ENCODE peak calls at places on chromosomes 16 and 17, in four cellular contexts. E is upper lobe of left lung, S is right lobe of liver, A is heart left ventricle. I is an unnamed sample.

GRCh38 chr17:77400445-77400870 is 259.7 kb downstream of the SEC14L1 start:
- ATAC-seq in E (peak), S (peak), A (peak), I (peak)

GRCh38 chr16:79972053-79972704 is 371.6 kb upstream of the MAF start:
- ATAC-seq in E (no peak), S (peak), A (no peak), I (no peak)

GRCh38 chr16:8649829-8650554 is 24.4 kb upstream of the ABAT start:
- ATAC-seq in E (no peak), S (no peak), A (no peak), I (no peak)

GRCh38 chr17:45414997-45415881 is 17.4 kb downstream of the ARHGAP27 start:
- ATAC-seq in E (no peak), S (no peak), A (no peak), I (no peak)

GRCh38 chr16:84195201-84196093 is 4.5 kb downstream of the ADAD2 start:
- ATAC-seq in E (peak), S (no peak), A (no peak), I (no peak)

GRCh38 chr16:82763371-82763770 is 136.6 kb downstream of the CDH13 start:
- ATAC-seq in E (no peak), S (no peak), A (no peak), I (no peak)

GRCh38 chr16:46730126-46730525 is 18.0 kb downstream of the MYLK3 start:
- ATAC-seq in E (no peak), S (no peak), A (no peak), I (no peak)

GRCh38 chr16:30065943-30066881 is 652 bp downstream of the ALDOA start:
- ATAC-seq in E (peak), S (peak), A (peak), I (peak)

GRCh38 chr17:6259899-6260298 is 175.0 kb downstream of the AIPL1 start:
- ATAC-seq in E (no peak), S (no peak), A (no peak), I (no peak)

GRCh38 chr16:89137666-89138512 is 33.7 kb upstream of the CDH15 start:
- ATAC-seq in E (no peak), S (no peak), A (no peak), I (no peak)

GRCh38 chr17:6755731-6756184 is at the start of gene XAF1:
- ATAC-seq in E (peak), S (peak), A (peak), I (no peak)

GRCh38 chr17:48624544-48625501 is 1.3 kb downstream of the HOXB9 start:
- ATAC-seq in E (no peak), S (peak), A (no peak), I (peak)

GRCh38 chr17:42276609-42277341 is 584 bp upstream of the STAT5B start:
- ATAC-seq in E (peak), S (peak), A (peak), I (peak)

GRCh38 chr17:27506348-27507218 is 50.3 kb downstream of the KSR1 start:
- ATAC-seq in E (no peak), S (no peak), A (no peak), I (no peak)

GRCh38 chr17:80475949-80476876 is at the start of gene NPTX1:
- ATAC-seq in E (no peak), S (peak), A (no peak), I (peak)

GRCh38 chr17:28187931-28188330 is 131.1 kb upstream of the TMEM97 start:
- ATAC-seq in E (no peak), S (no peak), A (no peak), I (no peak)

GRCh38 chr17:55734128-55734781 is 11.6 kb upstream of the TMEM100 start:
- ATAC-seq in E (no peak), S (no peak), A (no peak), I (no peak)

GRCh38 chr17:1375615-1376014 is 24.4 kb downstream of the YWHAE start:
- ATAC-seq in E (no peak), S (no peak), A (no peak), I (no peak)

GRCh38 chr16:66988197-66988788 is at the start of gene CES4A:
- ATAC-seq in E (no peak), S (peak), A (no peak), I (peak)

GRCh38 chr17:75898791-75899190 is 2.0 kb upstream of the TRIM65 start:
- ATAC-seq in E (no peak), S (no peak), A (no peak), I (no peak)

GRCh38 chr16:152141-153128 is at the start of gene HBZ:
- ATAC-seq in E (peak), S (no peak), A (no peak), I (no peak)

GRCh38 chr17:59333845-59334244 is 2.4 kb downstream of the YPEL2 start:
- ATAC-seq in E (no peak), S (no peak), A (no peak), I (no peak)

GRCh38 chr16:3696425-3697218 is 20.7 kb downstream of the TRAP1 start:
- ATAC-seq in E (no peak), S (peak), A (no peak), I (peak)

GRCh38 chr17:7081341-7082062 is 1.5 kb upstream of the CLEC10A start:
- ATAC-seq in E (no peak), S (peak), A (no peak), I (no peak)

GRCh38 chr17:77811521-77811920 is 147.0 kb upstream of the TNRC6C start:
- ATAC-seq in E (no peak), S (no peak), A (no peak), I (no peak)

GRCh38 chr16:81275064-81275532 is 36.6 kb downstream of the BCO1 start:
- ATAC-seq in E (no peak), S (no peak), A (no peak), I (no peak)

GRCh38 chr16:25978227-25978626 is 286.5 kb downstream of the HS3ST4 start:
- ATAC-seq in E (no peak), S (no peak), A (no peak), I (no peak)

GRCh38 chr17:81911969-81912368 is 770 bp upstream of the PCYT2 start:
- ATAC-seq in E (no peak), S (no peak), A (no peak), I (no peak)

GRCh38 chr17:81912441-81913309 is 1.5 kb upstream of the PCYT2 start:
- ATAC-seq in E (no peak), S (no peak), A (no peak), I (no peak)

GRCh38 chr17:81909966-81910839 is 996 bp downstream of the PCYT2 start:
- ATAC-seq in E (no peak), S (peak), A (no peak), I (no peak)

GRCh38 chr17:81910840-81911276 is 341 bp downstream of the PCYT2 start:
- ATAC-seq in E (no peak), S (no peak), A (no peak), I (no peak)

DNA sequence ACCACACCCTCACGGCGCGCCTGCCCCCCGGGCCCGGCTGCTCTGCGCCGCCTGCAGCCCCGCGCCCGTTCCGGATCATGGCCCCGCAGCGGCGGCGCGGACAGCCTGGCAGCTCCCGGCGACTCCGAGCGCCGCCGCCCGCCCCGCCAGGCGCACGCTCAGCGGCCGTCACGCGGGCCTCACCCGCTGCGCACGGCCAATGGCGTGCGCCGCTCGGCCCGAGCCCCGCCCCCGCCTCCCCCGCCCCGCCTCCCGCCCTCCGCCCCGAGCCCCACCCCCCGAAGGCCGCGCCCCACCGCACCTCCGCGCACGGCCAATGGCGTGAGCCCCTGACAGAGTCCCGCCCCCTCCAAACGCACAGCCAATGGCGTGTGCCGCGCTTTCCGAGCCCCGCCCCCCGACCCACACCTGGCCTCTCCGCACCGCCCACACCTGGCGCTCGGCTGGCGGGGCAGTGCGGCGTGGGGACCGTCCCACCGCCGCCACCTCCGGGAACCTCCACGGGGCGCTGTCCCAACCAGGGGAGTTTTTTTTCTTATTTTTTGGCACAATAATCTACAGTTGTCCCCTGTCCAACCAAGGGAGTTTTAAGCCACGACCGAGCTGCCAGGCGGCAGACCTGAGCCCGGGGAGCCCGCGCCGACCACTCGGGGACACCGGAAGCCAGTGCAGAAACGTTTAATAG is at the start of gene PCYT2:
- ATAC-seq in E (peak), S (peak), A (peak), I (peak)
- TF ChIP-seq POLR2A in E (no peak), S (peak), A (no peak), I (peak)

DNA sequence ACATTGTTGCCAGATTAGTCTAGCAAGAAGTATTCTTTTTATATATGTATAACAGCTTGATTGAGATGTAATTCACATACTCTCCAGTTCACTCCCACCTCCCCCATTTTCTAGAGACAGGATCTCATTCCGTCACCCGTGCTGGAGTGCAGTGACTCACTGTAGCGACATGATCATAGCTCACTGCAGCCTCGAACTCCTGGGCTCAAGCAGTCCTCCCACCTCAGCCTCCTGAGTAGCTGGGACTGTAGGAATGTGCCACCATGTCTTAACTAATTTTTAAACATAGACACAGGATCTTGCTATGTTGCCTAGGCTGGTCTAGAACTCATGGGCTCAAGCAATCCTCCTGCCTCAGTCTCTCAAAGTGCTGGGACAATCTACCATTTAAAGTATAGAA is 3.3 kb upstream of the RSAD1 start:
- ATAC-seq in E (no peak), S (no peak), A (no peak), I (no peak)
- H3K27ac ChIP-seq in E (no peak), S (peak), A (no peak), I (no peak)

DNA sequence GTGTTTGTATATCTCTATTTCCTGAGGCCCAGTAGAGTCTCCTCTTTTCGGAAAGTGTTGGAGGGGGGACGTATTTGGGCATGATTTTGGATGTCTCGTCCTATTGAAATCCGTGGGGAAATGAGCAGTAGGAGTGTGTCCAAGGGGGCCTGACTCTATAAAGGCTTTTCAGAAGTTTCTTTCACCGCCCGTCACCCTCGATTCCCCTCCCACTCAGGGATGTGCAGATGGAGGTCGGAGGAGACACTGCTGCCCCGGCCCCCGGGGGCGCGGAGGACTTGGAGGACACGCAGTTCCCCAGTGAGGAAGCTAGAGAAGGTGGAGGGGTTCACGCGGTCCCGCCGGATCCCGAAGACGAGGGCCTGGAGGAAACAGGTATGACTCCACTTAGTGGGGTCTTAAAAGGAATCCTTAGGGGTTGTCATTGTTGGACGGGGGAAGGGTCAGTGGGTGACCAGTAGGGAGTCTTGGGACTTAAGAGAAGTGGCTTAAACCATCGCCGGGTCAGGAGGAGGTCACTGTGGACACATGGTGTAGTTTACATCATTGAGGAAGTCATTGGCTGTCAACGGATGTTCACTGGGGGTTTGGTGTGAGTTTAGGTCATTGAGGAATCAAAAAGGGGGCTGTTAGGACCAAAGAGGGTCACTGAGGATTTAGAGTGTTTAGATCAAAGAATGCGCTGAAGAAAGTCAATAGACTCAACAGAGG is 424 bp downstream of the MON1B start:
- ATAC-seq in E (no peak), S (no peak), A (no peak), I (no peak)
- H3K4me3 ChIP-seq in E (peak), S (peak), A (peak), I (peak)

DNA sequence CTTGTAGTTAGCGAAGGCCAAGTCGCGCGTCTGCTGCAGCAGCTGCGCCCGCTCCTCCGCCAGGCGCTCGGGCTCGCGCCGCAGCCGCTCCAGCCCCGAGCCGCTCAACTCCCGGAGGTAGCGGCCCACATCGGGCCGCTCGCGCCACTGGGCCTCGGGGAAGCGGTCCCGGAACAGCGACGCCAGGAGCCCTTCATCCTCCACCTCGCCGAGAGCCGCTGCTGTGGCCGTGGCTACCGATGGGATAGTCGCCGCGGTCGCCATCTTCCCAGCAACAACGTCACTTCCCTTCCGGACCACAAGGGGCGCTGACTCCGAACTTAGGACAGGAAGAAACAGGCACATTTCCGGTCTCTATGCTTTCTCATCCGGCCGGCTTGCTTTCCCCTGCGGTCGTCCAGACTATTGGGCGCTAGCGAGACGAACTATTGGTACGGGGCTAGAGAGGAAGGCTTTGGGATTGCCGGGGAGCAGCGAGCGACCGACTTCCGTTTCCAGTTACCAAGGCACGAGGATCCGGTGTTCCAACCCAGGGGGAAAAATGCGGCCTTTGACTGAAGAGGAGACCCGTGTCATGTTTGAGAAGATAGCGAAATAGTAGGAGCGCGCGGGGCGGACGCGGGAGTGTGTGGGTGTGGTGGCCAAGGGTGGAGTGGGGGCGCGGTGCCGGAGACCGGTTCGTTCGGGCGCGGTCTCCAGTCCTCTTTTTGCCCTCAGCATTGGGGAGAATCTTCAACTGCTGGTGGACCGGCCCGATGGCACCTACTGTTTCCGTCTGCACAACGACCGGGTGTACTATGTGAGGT is at the start of the genes COG8 and NIP7:
- ATAC-seq in E (peak), S (peak), A (peak), I (peak)
- TF ChIP-seq POLR2A in E (peak), S (peak), A (peak), I (peak)